ENCODE peak calls at places on chromosome 12, in five cellular contexts. I is spleen, T is GM06990, X is AG04449, N is endothelial cell of umbilical vein. A is an unnamed sample.
A peak's percentile ranks its signal among the peaks of the same experiment; 100 is the strongest.

GRCh38 chr12:65334534-65334933 is 56.1 kb downstream of the MSRB3 start:
- DNase-seq in I (no peak), T (no peak), X (no peak), N (no peak), A (no peak)

GRCh38 chr12:17478908-17479673 is 610.9 kb downstream of the RERGL start:
- DNase-seq in I (no peak), T (no peak), X (no peak), N (no peak), A (no peak)

GRCh38 chr12:49489720-49490119 is 49.1 kb upstream of the KCNH3 start:
- DNase-seq in I (no peak), T (no peak), X (no peak), N (peak; percentile 93), A (peak; percentile 28)

GRCh38 chr12:3557136-3557697 is 66.2 kb downstream of the PRMT8 start:
- DNase-seq in I (no peak), T (no peak), X (no peak), N (no peak), A (no peak)

GRCh38 chr12:91877022-91877421 is 268.6 kb downstream of the BTG1 start:
- DNase-seq in I (peak; percentile 88), T (peak; percentile 4), X (peak; percentile 19), N (peak; percentile 87), A (no peak)

GRCh38 chr12:7555752-7556151 is 52.2 kb upstream of the CD163 start:
- DNase-seq in I (no peak), T (no peak), X (peak; percentile 56), N (peak; percentile 24), A (peak; percentile 3)

GRCh38 chr12:51788876-51789275 is 59.6 kb downstream of the FIGNL2 start:
- DNase-seq in I (no peak), T (no peak), X (peak; percentile 71), N (no peak), A (no peak)

GRCh38 chr12:26233620-26234019 is 38.2 kb downstream of the SSPN start:
- DNase-seq in I (no peak), T (no peak), X (peak; percentile 7), N (no peak), A (no peak)

GRCh38 chr12:113955109-113955970 is 10.8 kb downstream of the RBM19 start:
- DNase-seq in I (no peak), T (no peak), X (no peak), N (peak; percentile 20), A (no peak)

GRCh38 chr12:64256166-64256800 is 34.2 kb upstream of the KICS2 start:
- DNase-seq in I (no peak), T (no peak), X (no peak), N (peak; percentile 61), A (peak; percentile 66)

GRCh38 chr12:57372233-57372632 is 58.6 kb downstream of the R3HDM2 start:
- DNase-seq in I (no peak), T (no peak), X (peak; percentile 4), N (peak; percentile 55), A (no peak)

GRCh38 chr12:132433641-132434395 is 56.1 kb upstream of the FBRSL1 start:
- DNase-seq in I (peak; percentile 85), T (no peak), X (no peak), N (no peak), A (no peak)

GRCh38 chr12:128806573-128806972 is 17.2 kb downstream of the SLC15A4 start:
- DNase-seq in I (no peak), T (no peak), X (no peak), N (no peak), A (no peak)

GRCh38 chr12:45122776-45123380 is 72.0 kb upstream of the DBX2 start:
- DNase-seq in I (no peak), T (no peak), X (no peak), N (peak; percentile 13), A (peak; percentile 11)

GRCh38 chr12:54191126-54191525 is 2.3 kb upstream of the SMUG1 start:
- DNase-seq in I (no peak), T (no peak), X (no peak), N (no peak), A (no peak)

GRCh38 chr12:12983420-12984035 is 16.5 kb downstream of the HEBP1 start:
- DNase-seq in I (no peak), T (no peak), X (no peak), N (peak; percentile 78), A (peak; percentile 37)

DNA sequence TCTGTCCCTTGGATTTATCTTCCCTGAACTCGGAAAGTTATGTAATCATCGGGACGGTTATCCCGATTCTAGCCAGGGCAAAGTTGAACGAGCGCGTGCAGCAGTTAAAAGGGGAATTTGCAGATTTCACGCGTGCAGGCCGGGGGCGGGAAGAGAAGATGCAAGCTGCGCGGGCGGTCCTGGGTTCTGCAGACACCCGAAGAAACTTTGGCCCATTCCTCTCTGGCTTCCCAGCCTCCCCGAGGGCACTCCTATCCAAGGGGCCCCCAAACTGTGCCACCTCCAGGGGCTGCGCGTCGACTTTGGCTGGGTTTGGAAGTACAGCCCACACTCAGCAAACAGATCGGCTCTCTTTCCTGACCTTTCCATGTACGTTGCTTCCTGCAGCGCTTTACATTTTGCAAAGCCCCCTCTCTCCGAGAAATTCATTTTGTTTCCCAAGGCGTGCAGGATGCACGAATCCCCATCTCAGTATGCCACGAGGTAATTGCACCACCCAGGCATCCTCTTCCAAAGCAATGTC is 941 bp upstream of the PPP1CC start:
- DNase-seq in I (peak; percentile 85), T (peak; percentile 20), X (no peak), N (no peak), A (no peak)
- H3K4me3 ChIP-seq in I (no peak overlapping the region), T (peak overlapping the region; percentile 59), X (peak overlapping the region; percentile 70), N (peak overlapping the region; percentile 77), A (peak overlapping the region; percentile 69)

GRCh38 chr12:47740536-47741339 is 15.4 kb upstream of the ENDOU start:
- DNase-seq in I (no peak), T (peak; percentile 78), X (no peak), N (no peak), A (no peak)
- TF ChIP-seq CTCF in I (peak; percentile 7), T (peak; percentile 16), X (no peak), N (no peak), A (no peak)

GRCh38 chr12:30201301-30202160 is 417.8 kb upstream of the TMTC1 start:
- DNase-seq in I (no peak), T (no peak), X (no peak), N (peak; percentile 24), A (no peak)
- H3K4me3 ChIP-seq in I (peak overlapping the region; percentile 15), T (no peak overlapping the region), X (no peak overlapping the region), N (no peak overlapping the region), A (peak overlapping the region; percentile 39)

GRCh38 chr12:88625316-88625715 is 45.0 kb upstream of the KITLG start:
- DNase-seq in I (no peak), T (no peak), X (no peak), N (no peak), A (no peak)
- TF ChIP-seq CTCF in I (no peak), T (no peak), X (no peak), N (no peak), A (no peak)